ENCODE peak calls at places on chromosomes 13 and 19, in five cellular contexts. T, J, O, R and Y are unnamed samples.

GRCh38 chr13:99347911-99348451 is 40.8 kb upstream of the GPR183 start:
- DNase-seq in T (no peak), J (no peak), O (no peak), R (no peak), Y (no peak)

GRCh38 chr13:113057084-113057483 is 48.5 kb upstream of the F7 start:
- DNase-seq in T (no peak), J (no peak), O (no peak), R (no peak), Y (no peak)

GRCh38 chr19:35080613-35081170 is 34.9 kb upstream of the FXYD3 start:
- DNase-seq in T (no peak), J (no peak), O (no peak), R (no peak), Y (no peak)

GRCh38 chr13:38463047-38463446 is 113.4 kb downstream of the UFM1 start:
- DNase-seq in T (no peak), J (no peak), O (no peak), R (no peak), Y (no peak)

GRCh38 chr13:24083722-24084421 is 76.6 kb upstream of the SPATA13 start:
- DNase-seq in T (no peak), J (no peak), O (no peak), R (no peak), Y (no peak)

GRCh38 chr13:99442273-99442895 is 58.9 kb upstream of the TM9SF2 start:
- DNase-seq in T (peak), J (peak), O (peak), R (peak), Y (no peak)

GRCh38 chr13:107860284-107860683 is 355.1 kb downstream of the LIG4 start:
- DNase-seq in T (no peak), J (no peak), O (no peak), R (no peak), Y (no peak)

GRCh38 chr19:45293682-45294081 is 29.0 kb downstream of the CKM start:
- DNase-seq in T (no peak), J (no peak), O (no peak), R (no peak), Y (no peak)

GRCh38 chr19:21604351-21604926 is 99.0 kb downstream of the ZNF429 start:
- DNase-seq in T (peak), J (no peak), O (no peak), R (peak), Y (no peak)

GRCh38 chr13:46893820-46894533 is 2.9 kb downstream of the HTR2A start:
- DNase-seq in T (no peak), J (no peak), O (peak), R (peak), Y (peak)

GRCh38 chr13:45361596-45362206 is 20.7 kb upstream of the TPT1 start:
- DNase-seq in T (peak), J (no peak), O (no peak), R (peak), Y (no peak)

GRCh38 chr19:58212336-58213074 is 16.2 kb upstream of the ZNF544 start:
- DNase-seq in T (no peak), J (no peak), O (no peak), R (no peak), Y (no peak)

GRCh38 chr19:20964798-20965197 is 41.7 kb downstream of the ZNF85 start:
- DNase-seq in T (no peak), J (no peak), O (no peak), R (no peak), Y (no peak)

GRCh38 chr19:57559404-57560025 is at the start of gene ZNF550:
- DNase-seq in T (peak), J (peak), O (peak), R (peak), Y (peak)

GRCh38 chr19:38395381-38396127 is 7.1 kb downstream of the SPRED3 start:
- DNase-seq in T (no peak), J (no peak), O (no peak), R (no peak), Y (no peak)